ENCODE peak calls at places on chromosomes 11 and 22, in five cellular contexts. One of them, this sample, is unnamed.

GRCh38 chr22:48331266-48331665 is 1496.4 kb downstream of the BRD1 start:
- DNase-seq in K562: no peak
- DNase-seq in pancreas: no peak
- DNase-seq in cardiac muscle cell: no peak
- DNase-seq in heart right ventricle: no peak
- DNase-seq in this sample: no peak

GRCh38 chr22:25023879-25024278 is 71.4 kb downstream of the KIAA1671 start:
- DNase-seq in K562: no peak
- DNase-seq in heart right ventricle: no peak
- DNase-seq in cardiac muscle cell: no peak
- DNase-seq in pancreas: no peak
- DNase-seq in this sample: no peak

GRCh38 chr11:44188643-44189042 is 93.2 kb downstream of the EXT2 start:
- DNase-seq in pancreas: no peak
- DNase-seq in heart right ventricle: no peak
- DNase-seq in K562: no peak
- DNase-seq in cardiac muscle cell: no peak
- DNase-seq in this sample: no peak

GRCh38 chr11:118916842-118917388 is 8.8 kb downstream of the BCL9L start:
- DNase-seq in pancreas: no peak
- DNase-seq in heart right ventricle: peak
- DNase-seq in K562: no peak
- DNase-seq in cardiac muscle cell: peak
- DNase-seq in this sample: no peak

GRCh38 chr11:80843266-80843974 is 1402.6 kb upstream of the TENM4 start:
- DNase-seq in cardiac muscle cell: no peak
- DNase-seq in K562: no peak
- DNase-seq in pancreas: no peak
- DNase-seq in heart right ventricle: no peak
- DNase-seq in this sample: no peak

GRCh38 chr22:45226681-45227186 is 14.0 kb downstream of the KIAA0930 start:
- DNase-seq in K562: no peak
- DNase-seq in heart right ventricle: no peak
- DNase-seq in pancreas: no peak
- DNase-seq in cardiac muscle cell: no peak
- DNase-seq in this sample: no peak

GRCh38 chr11:13054278-13054677 is 45.2 kb downstream of the RASSF10 start:
- DNase-seq in heart right ventricle: no peak
- DNase-seq in pancreas: no peak
- DNase-seq in cardiac muscle cell: no peak
- DNase-seq in K562: no peak
- DNase-seq in this sample: no peak

GRCh38 chr22:24965822-24966626 is 13.5 kb downstream of the KIAA1671 start:
- DNase-seq in pancreas: peak
- DNase-seq in K562: no peak
- DNase-seq in cardiac muscle cell: no peak
- DNase-seq in heart right ventricle: peak
- DNase-seq in this sample: no peak

GRCh38 chr11:46235777-46236688 is 41.4 kb upstream of the CREB3L1 start:
- DNase-seq in K562: no peak
- DNase-seq in heart right ventricle: no peak
- DNase-seq in cardiac muscle cell: no peak
- DNase-seq in pancreas: no peak
- DNase-seq in this sample: no peak

GRCh38 chr11:1546536-1547466 is 25.3 kb downstream of the DUSP8 start:
- DNase-seq in heart right ventricle: peak
- DNase-seq in cardiac muscle cell: peak
- DNase-seq in K562: peak
- DNase-seq in pancreas: peak
- DNase-seq in this sample: peak

GRCh38 chr22:50316114-50317065 is 8.9 kb upstream of the PLXNB2 start:
- DNase-seq in pancreas: no peak
- DNase-seq in cardiac muscle cell: no peak
- DNase-seq in K562: no peak
- DNase-seq in heart right ventricle: no peak
- DNase-seq in this sample: no peak

GRCh38 chr11:132312616-132313210 is 942.3 kb downstream of the NTM start:
- DNase-seq in heart right ventricle: no peak
- DNase-seq in cardiac muscle cell: peak
- DNase-seq in K562: peak
- DNase-seq in pancreas: no peak
- DNase-seq in this sample: peak

GRCh38 chr22:19383292-19383691 is 48.2 kb downstream of the HIRA start:
- DNase-seq in pancreas: no peak
- DNase-seq in heart right ventricle: no peak
- DNase-seq in cardiac muscle cell: no peak
- DNase-seq in K562: no peak
- DNase-seq in this sample: no peak
- TF ChIP-seq CTCF in pancreas: no peak
- TF ChIP-seq CTCF in heart right ventricle: no peak
- TF ChIP-seq CTCF in cardiac muscle cell: no peak
- TF ChIP-seq CTCF in K562: no peak
- TF ChIP-seq CTCF in this sample: no peak

GRCh38 chr22:27875951-27876350 is 43.1 kb downstream of the PITPNB start:
- DNase-seq in K562: no peak
- DNase-seq in heart right ventricle: no peak
- DNase-seq in cardiac muscle cell: no peak
- DNase-seq in pancreas: no peak
- DNase-seq in this sample: no peak
- H3K27ac ChIP-seq in K562: no peak
- H3K27ac ChIP-seq in heart right ventricle: peak
- H3K27ac ChIP-seq in cardiac muscle cell: no peak
- H3K27ac ChIP-seq in pancreas: no peak
- H3K27ac ChIP-seq in this sample: no peak

GRCh38 chr11:69290791-69291190 is 3.2 kb upstream of the MYEOV start:
- DNase-seq in cardiac muscle cell: no peak
- DNase-seq in heart right ventricle: no peak
- DNase-seq in K562: no peak
- DNase-seq in pancreas: no peak
- DNase-seq in this sample: no peak

GRCh38 chr11:69286358-69287327 is 7.3 kb upstream of the MYEOV start:
- DNase-seq in K562: no peak
- DNase-seq in heart right ventricle: no peak
- DNase-seq in pancreas: no peak
- DNase-seq in cardiac muscle cell: peak
- DNase-seq in this sample: no peak

GRCh38 chr11:69288883-69289242 is 5.1 kb upstream of the MYEOV start:
- DNase-seq in cardiac muscle cell: no peak
- DNase-seq in K562: no peak
- DNase-seq in pancreas: no peak
- DNase-seq in heart right ventricle: no peak
- DNase-seq in this sample: no peak

GRCh38 chr11:69285766-69286165 is 8.2 kb upstream of the MYEOV start:
- DNase-seq in K562: no peak
- DNase-seq in pancreas: no peak
- DNase-seq in cardiac muscle cell: no peak
- DNase-seq in heart right ventricle: no peak
- DNase-seq in this sample: no peak

DNA sequence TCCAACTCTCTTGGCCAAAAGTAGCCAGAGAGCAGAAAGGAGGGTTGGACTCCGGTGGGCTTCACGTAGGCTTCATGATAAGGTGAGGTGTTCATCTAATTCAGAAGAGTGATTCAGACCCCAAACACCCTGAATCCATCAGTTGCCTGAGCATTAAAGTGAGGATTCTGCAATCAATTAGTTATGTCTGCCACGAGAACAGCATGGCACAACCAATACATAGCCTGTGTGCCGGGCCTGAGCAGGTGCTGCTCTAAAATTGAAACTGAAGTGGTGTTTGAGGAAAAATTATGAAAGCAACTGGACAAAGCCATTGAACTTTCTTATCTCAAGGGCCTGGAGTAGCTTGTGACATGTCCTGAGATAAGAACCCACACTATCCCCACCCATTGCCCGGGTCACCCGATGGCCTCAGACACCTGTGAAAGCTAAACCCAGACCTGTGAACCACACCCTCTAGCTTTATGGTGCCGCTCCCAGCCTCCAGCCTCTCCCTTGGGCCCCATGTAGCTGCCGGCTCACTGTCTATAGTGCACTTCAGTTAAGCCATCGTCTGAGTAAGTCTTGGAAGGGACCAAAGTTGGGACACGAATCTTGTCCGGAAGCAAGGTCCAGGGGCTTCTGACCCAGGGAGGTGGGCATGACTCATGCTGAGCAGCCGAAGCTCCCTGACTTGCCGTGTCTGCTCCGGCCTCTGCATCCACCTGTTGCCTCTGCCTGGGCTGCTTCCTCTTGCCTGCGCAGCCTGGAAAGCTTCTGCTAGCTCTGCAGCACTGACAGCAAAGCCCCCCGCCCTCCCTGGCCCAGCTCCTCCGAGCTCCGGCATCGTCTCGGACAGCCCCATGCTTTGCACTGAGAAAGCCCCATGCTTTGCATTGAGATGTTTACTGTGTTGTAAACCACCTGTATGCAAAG is 5.7 kb upstream of the MYEOV start:
- DNase-seq in cardiac muscle cell: no peak
- DNase-seq in heart right ventricle: no peak
- DNase-seq in pancreas: no peak
- DNase-seq in K562: peak
- DNase-seq in this sample: no peak
- H3K4me3 ChIP-seq in cardiac muscle cell: no peak
- H3K4me3 ChIP-seq in heart right ventricle: no peak
- H3K4me3 ChIP-seq in pancreas: no peak
- H3K4me3 ChIP-seq in K562: no peak
- H3K4me3 ChIP-seq in this sample: no peak

DNA sequence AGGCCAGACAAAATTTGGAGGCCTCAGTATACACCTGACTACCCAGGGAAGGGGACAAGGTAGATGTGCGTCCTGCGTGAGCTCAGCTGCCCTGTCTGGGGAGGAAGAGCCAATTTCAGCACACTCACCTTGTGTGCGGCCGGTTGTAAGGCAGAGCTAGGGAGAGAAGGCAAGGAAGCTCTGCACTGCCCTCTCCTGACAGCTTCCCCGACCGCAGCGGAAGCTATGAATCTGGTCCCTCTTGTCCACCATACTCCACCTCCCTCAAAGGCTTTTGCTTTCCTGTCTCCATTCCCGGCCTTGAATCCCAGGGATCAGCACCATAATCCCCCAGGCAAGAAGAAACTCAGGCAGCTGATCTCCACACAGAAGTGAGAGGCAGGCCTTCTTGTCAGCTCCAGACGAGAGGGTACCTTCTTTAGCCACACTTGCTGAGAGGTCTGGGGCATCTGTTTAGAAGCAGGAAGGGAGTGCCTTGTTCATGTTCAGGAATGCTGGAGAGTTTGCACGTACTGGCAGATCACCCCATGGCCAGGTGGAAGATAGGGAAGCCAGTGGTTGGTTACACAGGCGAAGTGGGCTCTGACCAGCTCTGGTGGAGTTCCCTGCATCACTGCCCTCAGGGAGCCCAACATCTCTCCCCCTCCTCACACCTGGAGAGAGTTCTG is 62.5 kb downstream of the FEZ1 start:
- DNase-seq in pancreas: no peak
- DNase-seq in cardiac muscle cell: peak
- DNase-seq in heart right ventricle: peak
- DNase-seq in K562: peak
- DNase-seq in this sample: peak
- TF ChIP-seq CTCF in pancreas: no peak
- TF ChIP-seq CTCF in cardiac muscle cell: peak
- TF ChIP-seq CTCF in heart right ventricle: peak
- TF ChIP-seq CTCF in K562: peak
- TF ChIP-seq CTCF in this sample: peak

GRCh38 chr11:78040691-78041379 is 17.8 kb upstream of the KCTD14 start:
- DNase-seq in cardiac muscle cell: no peak
- DNase-seq in K562: peak
- DNase-seq in heart right ventricle: no peak
- DNase-seq in pancreas: no peak
- DNase-seq in this sample: no peak

GRCh38 chr11:78037825-78038620 is 14.9 kb upstream of the KCTD14 start:
- DNase-seq in cardiac muscle cell: no peak
- DNase-seq in pancreas: no peak
- DNase-seq in K562: no peak
- DNase-seq in heart right ventricle: no peak
- DNase-seq in this sample: no peak

GRCh38 chr11:78038697-78039313 is 15.7 kb upstream of the KCTD14 start:
- DNase-seq in pancreas: peak
- DNase-seq in K562: no peak
- DNase-seq in heart right ventricle: no peak
- DNase-seq in cardiac muscle cell: no peak
- DNase-seq in this sample: no peak

GRCh38 chr11:78039919-78040671 is 17.0 kb upstream of the KCTD14 start:
- DNase-seq in heart right ventricle: peak
- DNase-seq in pancreas: peak
- DNase-seq in cardiac muscle cell: peak
- DNase-seq in K562: peak
- DNase-seq in this sample: no peak

GRCh38 chr11:78039391-78039918 is 16.4 kb upstream of the KCTD14 start:
- DNase-seq in K562: no peak
- DNase-seq in pancreas: no peak
- DNase-seq in cardiac muscle cell: no peak
- DNase-seq in heart right ventricle: no peak
- DNase-seq in this sample: no peak
- H3K27ac ChIP-seq in K562: peak
- H3K27ac ChIP-seq in pancreas: peak
- H3K27ac ChIP-seq in cardiac muscle cell: no peak
- H3K27ac ChIP-seq in heart right ventricle: peak
- H3K27ac ChIP-seq in this sample: no peak

This sample was measured in WERI-Rb-1.